ENCODE peak calls at places on chromosomes 1 and 21, in six cellular contexts. One of them, this sample, is unnamed.

GRCh38 chr1:3670823-3671251 is 18.5 kb downstream of the TP73 start:
- DNase-seq in CD4-positive, alpha-beta T cell: no peak
- DNase-seq in GM23248: no peak
- DNase-seq in CD4-positive, alpha-beta memory T cell: no peak
- DNase-seq in small intestine: no peak
- DNase-seq in uterus: no peak
- DNase-seq in this sample: no peak

GRCh38 chr1:64550505-64550904 is 80.6 kb downstream of the CACHD1 start:
- DNase-seq in CD4-positive, alpha-beta T cell: no peak
- DNase-seq in GM23248: no peak
- DNase-seq in CD4-positive, alpha-beta memory T cell: peak
- DNase-seq in small intestine: no peak
- DNase-seq in uterus: no peak
- DNase-seq in this sample: no peak

GRCh38 chr1:226574591-226575435 is 26.2 kb downstream of the STUM start:
- DNase-seq in CD4-positive, alpha-beta T cell: no peak
- DNase-seq in GM23248: no peak
- DNase-seq in CD4-positive, alpha-beta memory T cell: no peak
- DNase-seq in small intestine: no peak
- DNase-seq in uterus: no peak
- DNase-seq in this sample: no peak

GRCh38 chr1:157739229-157739901 is 37.6 kb downstream of the FCRL2 start:
- DNase-seq in CD4-positive, alpha-beta T cell: no peak
- DNase-seq in GM23248: no peak
- DNase-seq in CD4-positive, alpha-beta memory T cell: no peak
- DNase-seq in small intestine: no peak
- DNase-seq in uterus: no peak
- DNase-seq in this sample: no peak

GRCh38 chr1:197467881-197468280 is 199.8 kb downstream of the CRB1 start:
- DNase-seq in CD4-positive, alpha-beta T cell: no peak
- DNase-seq in GM23248: peak
- DNase-seq in CD4-positive, alpha-beta memory T cell: no peak
- DNase-seq in small intestine: no peak
- DNase-seq in uterus: no peak
- DNase-seq in this sample: no peak

GRCh38 chr1:236009193-236009592 is 55.7 kb downstream of the NID1 start:
- DNase-seq in CD4-positive, alpha-beta T cell: no peak
- DNase-seq in GM23248: no peak
- DNase-seq in CD4-positive, alpha-beta memory T cell: no peak
- DNase-seq in small intestine: no peak
- DNase-seq in uterus: no peak
- DNase-seq in this sample: no peak

GRCh38 chr21:44996501-44996921 is 56.7 kb downstream of the SLX9 start:
- DNase-seq in CD4-positive, alpha-beta T cell: no peak
- DNase-seq in GM23248: no peak
- DNase-seq in CD4-positive, alpha-beta memory T cell: no peak
- DNase-seq in small intestine: no peak
- DNase-seq in uterus: no peak
- DNase-seq in this sample: no peak

GRCh38 chr1:9626201-9626608 is 25.3 kb upstream of the PIK3CD start:
- DNase-seq in CD4-positive, alpha-beta T cell: no peak
- DNase-seq in GM23248: no peak
- DNase-seq in CD4-positive, alpha-beta memory T cell: peak
- DNase-seq in small intestine: no peak
- DNase-seq in uterus: no peak
- DNase-seq in this sample: no peak

GRCh38 chr1:153985984-153986761 is at the start of gene RAB13:
- DNase-seq in CD4-positive, alpha-beta T cell: no peak
- DNase-seq in GM23248: peak
- DNase-seq in CD4-positive, alpha-beta memory T cell: no peak
- DNase-seq in small intestine: peak
- DNase-seq in uterus: peak
- DNase-seq in this sample: no peak

GRCh38 chr21:35340273-35340672 is 291.2 kb upstream of the RUNX1 start:
- DNase-seq in CD4-positive, alpha-beta T cell: no peak
- DNase-seq in GM23248: no peak
- DNase-seq in CD4-positive, alpha-beta memory T cell: no peak
- DNase-seq in small intestine: peak
- DNase-seq in uterus: no peak
- DNase-seq in this sample: no peak

GRCh38 chr1:33094971-33095604 is 14.1 kb downstream of the AZIN2 start:
- DNase-seq in CD4-positive, alpha-beta T cell: no peak
- DNase-seq in GM23248: peak
- DNase-seq in CD4-positive, alpha-beta memory T cell: no peak
- DNase-seq in small intestine: peak
- DNase-seq in uterus: peak
- DNase-seq in this sample: peak

GRCh38 chr1:87763498-87763897 is 434.8 kb downstream of the LMO4 start:
- DNase-seq in CD4-positive, alpha-beta T cell: no peak
- DNase-seq in GM23248: peak
- DNase-seq in CD4-positive, alpha-beta memory T cell: no peak
- DNase-seq in small intestine: no peak
- DNase-seq in uterus: no peak
- DNase-seq in this sample: no peak

GRCh38 chr1:234770031-234770795 is 160.2 kb upstream of the IRF2BP2 start:
- DNase-seq in CD4-positive, alpha-beta T cell: no peak
- DNase-seq in GM23248: no peak
- DNase-seq in CD4-positive, alpha-beta memory T cell: no peak
- DNase-seq in small intestine: no peak
- DNase-seq in uterus: no peak
- DNase-seq in this sample: no peak

GRCh38 chr1:8790987-8791386 is 26.5 kb downstream of the RERE start:
- DNase-seq in CD4-positive, alpha-beta T cell: no peak
- DNase-seq in GM23248: no peak
- DNase-seq in CD4-positive, alpha-beta memory T cell: no peak
- DNase-seq in small intestine: no peak
- DNase-seq in uterus: no peak
- DNase-seq in this sample: no peak

GRCh38 chr21:14318598-14318997 is 64.3 kb downstream of the HSPA13 start:
- DNase-seq in CD4-positive, alpha-beta T cell: no peak
- DNase-seq in GM23248: no peak
- DNase-seq in CD4-positive, alpha-beta memory T cell: no peak
- DNase-seq in small intestine: no peak
- DNase-seq in uterus: no peak
- DNase-seq in this sample: no peak

GRCh38 chr21:36542312-36543101 is 62.6 kb upstream of the CLDN14 start:
- DNase-seq in CD4-positive, alpha-beta T cell: no peak
- DNase-seq in GM23248: no peak
- DNase-seq in CD4-positive, alpha-beta memory T cell: no peak
- DNase-seq in small intestine: no peak
- DNase-seq in uterus: no peak
- DNase-seq in this sample: no peak

DNA sequence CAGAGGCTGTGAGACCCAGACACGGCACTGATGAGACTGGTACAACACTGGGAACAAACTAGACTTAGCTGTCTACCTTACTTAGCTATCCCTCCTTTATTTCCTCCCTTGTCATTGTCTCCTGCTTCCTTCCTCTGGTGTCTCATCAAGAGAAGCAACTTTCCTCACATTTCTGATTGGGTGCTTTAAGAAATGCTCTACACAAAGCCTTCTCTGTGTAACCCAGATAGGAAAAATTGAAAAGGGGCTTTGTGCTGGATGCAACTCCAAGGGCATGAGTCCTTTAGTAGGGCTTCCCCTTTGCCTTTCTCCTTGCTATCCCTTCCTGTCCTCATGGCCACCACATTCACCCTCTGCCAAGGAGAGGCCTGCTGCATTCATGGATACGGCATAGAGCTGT is 274.5 kb downstream of the VAV3 start:
- DNase-seq in CD4-positive, alpha-beta T cell: no peak
- DNase-seq in GM23248: no peak
- DNase-seq in CD4-positive, alpha-beta memory T cell: no peak
- DNase-seq in small intestine: no peak
- DNase-seq in uterus: no peak
- DNase-seq in this sample: no peak
- H3K27ac ChIP-seq in CD4-positive, alpha-beta T cell: no peak
- H3K27ac ChIP-seq in GM23248: no peak
- H3K27ac ChIP-seq in CD4-positive, alpha-beta memory T cell: no peak
- H3K27ac ChIP-seq in small intestine: no peak
- H3K27ac ChIP-seq in uterus: no peak
- H3K27ac ChIP-seq in this sample: no peak

GRCh38 chr1:117606608-117607261 is 887 bp downstream of the TENT5C start:
- DNase-seq in CD4-positive, alpha-beta T cell: peak
- DNase-seq in GM23248: peak
- DNase-seq in CD4-positive, alpha-beta memory T cell: peak
- DNase-seq in small intestine: peak
- DNase-seq in uterus: peak
- DNase-seq in this sample: no peak

GRCh38 chr1:117605811-117606607 is at the start of gene TENT5C:
- DNase-seq in CD4-positive, alpha-beta T cell: peak
- DNase-seq in GM23248: peak
- DNase-seq in CD4-positive, alpha-beta memory T cell: peak
- DNase-seq in small intestine: peak
- DNase-seq in uterus: peak
- DNase-seq in this sample: peak

GRCh38 chr1:117608213-117608612 is 2.4 kb downstream of the TENT5C start:
- DNase-seq in CD4-positive, alpha-beta T cell: no peak
- DNase-seq in GM23248: no peak
- DNase-seq in CD4-positive, alpha-beta memory T cell: no peak
- DNase-seq in small intestine: no peak
- DNase-seq in uterus: peak
- DNase-seq in this sample: no peak

GRCh38 chr1:117608758-117609157 is 2.9 kb downstream of the TENT5C start:
- DNase-seq in CD4-positive, alpha-beta T cell: no peak
- DNase-seq in GM23248: no peak
- DNase-seq in CD4-positive, alpha-beta memory T cell: no peak
- DNase-seq in small intestine: no peak
- DNase-seq in uterus: no peak
- DNase-seq in this sample: no peak

GRCh38 chr1:117607471-117607870 is 1.6 kb downstream of the TENT5C start:
- DNase-seq in CD4-positive, alpha-beta T cell: peak
- DNase-seq in GM23248: no peak
- DNase-seq in CD4-positive, alpha-beta memory T cell: peak
- DNase-seq in small intestine: peak
- DNase-seq in uterus: peak
- DNase-seq in this sample: no peak
- H3K27ac ChIP-seq in CD4-positive, alpha-beta T cell: peak
- H3K27ac ChIP-seq in GM23248: no peak
- H3K27ac ChIP-seq in CD4-positive, alpha-beta memory T cell: peak
- H3K27ac ChIP-seq in small intestine: no peak
- H3K27ac ChIP-seq in uterus: peak
- H3K27ac ChIP-seq in this sample: no peak

DNA sequence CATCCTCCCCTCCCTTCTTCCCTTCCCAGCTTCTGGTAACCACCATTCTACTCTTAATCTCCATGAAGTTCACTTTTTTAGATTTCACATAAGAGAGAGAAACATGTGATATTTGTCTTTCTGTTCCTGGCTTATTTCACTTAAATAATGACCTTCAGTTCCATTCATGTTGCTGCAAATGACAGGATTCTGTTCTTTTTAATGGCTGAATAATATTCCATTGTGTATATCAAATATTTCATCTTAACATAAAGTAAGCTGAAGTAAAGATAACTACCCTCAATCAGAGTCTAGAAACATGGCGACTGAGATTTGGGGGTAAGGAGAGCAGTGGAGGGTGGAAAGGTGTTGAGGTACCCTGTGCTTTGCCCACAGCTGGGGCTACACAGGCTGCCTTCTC is 68.9 kb downstream of the RHOU start:
- DNase-seq in CD4-positive, alpha-beta T cell: no peak
- DNase-seq in GM23248: no peak
- DNase-seq in CD4-positive, alpha-beta memory T cell: no peak
- DNase-seq in small intestine: no peak
- DNase-seq in uterus: no peak
- DNase-seq in this sample: no peak
- H3K27ac ChIP-seq in CD4-positive, alpha-beta T cell: no peak
- H3K27ac ChIP-seq in GM23248: no peak
- H3K27ac ChIP-seq in CD4-positive, alpha-beta memory T cell: no peak
- H3K27ac ChIP-seq in small intestine: peak
- H3K27ac ChIP-seq in uterus: peak
- H3K27ac ChIP-seq in this sample: no peak

DNA sequence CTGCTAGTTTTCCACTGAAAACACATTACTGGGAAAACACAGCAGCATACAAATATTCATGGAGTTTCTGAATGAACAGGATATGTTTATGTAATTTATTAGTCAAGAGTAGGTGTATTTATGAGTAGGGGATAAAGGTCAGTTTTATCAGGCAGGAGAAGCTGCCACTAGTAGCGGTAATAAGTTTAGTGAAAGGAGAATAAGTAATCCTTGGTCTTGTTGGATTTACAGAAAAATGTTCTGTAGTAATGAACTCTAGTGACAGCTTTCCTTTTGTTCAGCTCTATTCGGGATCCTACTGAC is 1.2 kb downstream of the MAST2 start:
- DNase-seq in CD4-positive, alpha-beta T cell: no peak
- DNase-seq in GM23248: peak
- DNase-seq in CD4-positive, alpha-beta memory T cell: no peak
- DNase-seq in small intestine: peak
- DNase-seq in uterus: no peak
- DNase-seq in this sample: no peak
- H3K27ac ChIP-seq in CD4-positive, alpha-beta T cell: no peak
- H3K27ac ChIP-seq in GM23248: no peak
- H3K27ac ChIP-seq in CD4-positive, alpha-beta memory T cell: no peak
- H3K27ac ChIP-seq in small intestine: peak
- H3K27ac ChIP-seq in uterus: peak
- H3K27ac ChIP-seq in this sample: no peak

GRCh38 chr1:113951719-113952118 is 22.6 kb downstream of the HIPK1 start:
- DNase-seq in CD4-positive, alpha-beta T cell: no peak
- DNase-seq in GM23248: no peak
- DNase-seq in CD4-positive, alpha-beta memory T cell: no peak
- DNase-seq in small intestine: no peak
- DNase-seq in uterus: no peak
- DNase-seq in this sample: no peak
- H3K27ac ChIP-seq in CD4-positive, alpha-beta T cell: no peak
- H3K27ac ChIP-seq in GM23248: no peak
- H3K27ac ChIP-seq in CD4-positive, alpha-beta memory T cell: no peak
- H3K27ac ChIP-seq in small intestine: no peak
- H3K27ac ChIP-seq in uterus: no peak
- H3K27ac ChIP-seq in this sample: no peak

DNA sequence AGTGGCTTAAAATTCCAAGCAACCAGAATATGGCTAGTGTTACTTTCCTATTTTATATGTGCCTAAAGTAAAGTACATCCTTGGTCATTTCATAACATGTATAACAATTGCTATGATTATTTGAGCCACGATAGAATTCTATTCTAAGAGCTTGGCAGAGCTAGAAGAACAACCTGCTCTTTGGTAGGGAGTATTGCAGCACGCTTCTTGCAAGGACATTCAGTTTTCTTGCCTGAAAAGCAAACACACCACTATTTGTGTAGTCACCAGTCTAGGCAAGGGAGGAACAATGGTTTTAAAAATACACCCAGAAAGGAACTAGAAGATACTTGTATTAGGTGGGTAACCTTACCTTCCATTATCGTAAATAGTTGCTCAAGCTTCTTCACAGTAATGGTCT is 51.5 kb downstream of the CNST start:
- DNase-seq in CD4-positive, alpha-beta T cell: no peak
- DNase-seq in GM23248: no peak
- DNase-seq in CD4-positive, alpha-beta memory T cell: no peak
- DNase-seq in small intestine: no peak
- DNase-seq in uterus: no peak
- DNase-seq in this sample: no peak
- H3K27ac ChIP-seq in CD4-positive, alpha-beta T cell: no peak
- H3K27ac ChIP-seq in GM23248: no peak
- H3K27ac ChIP-seq in CD4-positive, alpha-beta memory T cell: no peak
- H3K27ac ChIP-seq in small intestine: no peak
- H3K27ac ChIP-seq in uterus: no peak
- H3K27ac ChIP-seq in this sample: no peak

GRCh38 chr1:184827600-184828368 is 73.1 kb upstream of the EDEM3 start:
- DNase-seq in CD4-positive, alpha-beta T cell: no peak
- DNase-seq in GM23248: peak
- DNase-seq in CD4-positive, alpha-beta memory T cell: no peak
- DNase-seq in small intestine: no peak
- DNase-seq in uterus: no peak
- DNase-seq in this sample: peak
- H3K27ac ChIP-seq in CD4-positive, alpha-beta T cell: no peak
- H3K27ac ChIP-seq in GM23248: no peak
- H3K27ac ChIP-seq in CD4-positive, alpha-beta memory T cell: no peak
- H3K27ac ChIP-seq in small intestine: no peak
- H3K27ac ChIP-seq in uterus: peak
- H3K27ac ChIP-seq in this sample: peak